ENCODE peak calls at places on chromosomes 5 and 9, in four cellular contexts. S is AG09309, M is RWPE1, P is prostate gland. L is an unnamed sample.
A peak's percentile ranks its signal among the peaks of the same experiment; 100 is the strongest.

GRCh38 chr9:85430659-85431370 is 310.9 kb downstream of the AGTPBP1 start:
- DNase-seq in S (no peak), M (no peak), P (no peak), L (no peak)

GRCh38 chr5:79573983-79574890 is 38.0 kb upstream of the TENT2 start:
- DNase-seq in S (no peak), M (no peak), P (no peak), L (no peak)

GRCh38 chr9:128729766-128730517 is 6.0 kb upstream of the ZDHHC12 start:
- DNase-seq in S (no peak), M (no peak), P (no peak), L (no peak)

GRCh38 chr9:36742264-36742663 is 169.6 kb downstream of the MELK start:
- DNase-seq in S (no peak), M (no peak), P (no peak), L (no peak)

GRCh38 chr5:168916266-168916665 is 337.1 kb upstream of the PANK3 start:
- DNase-seq in S (no peak), M (no peak), P (no peak), L (no peak)

GRCh38 chr5:103744159-103744558 is 181.6 kb upstream of the NUDT12 start:
- DNase-seq in S (peak; percentile 11), M (no peak), P (no peak), L (no peak)

GRCh38 chr5:124178050-124178449 is 568.4 kb downstream of the ZNF608 start:
- DNase-seq in S (no peak), M (no peak), P (no peak), L (no peak)

GRCh38 chr5:25568294-25568693 is 923.5 kb upstream of the CDH10 start:
- DNase-seq in S (no peak), M (no peak), P (no peak), L (no peak)

GRCh38 chr9:92663126-92663525 is 6.8 kb downstream of the IPPK start:
- DNase-seq in S (no peak), M (no peak), P (no peak), L (no peak)

GRCh38 chr5:108953940-108954339 is 206.2 kb downstream of the FER start:
- DNase-seq in S (no peak), M (no peak), P (no peak), L (no peak)

GRCh38 chr5:88694087-88694703 is 188.8 kb downstream of the MEF2C start:
- DNase-seq in S (no peak), M (no peak), P (no peak), L (peak; percentile 12)

GRCh38 chr9:118992813-118993747 is 376.2 kb downstream of the BRINP1 start:
- DNase-seq in S (no peak), M (no peak), P (no peak), L (no peak)

GRCh38 chr5:173530547-173530946 is 85.9 kb downstream of the BOD1 start:
- DNase-seq in S (no peak), M (no peak), P (no peak), L (no peak)

GRCh38 chr5:151234476-151235238 is 10.8 kb upstream of the CCDC69 start:
- DNase-seq in S (no peak), M (no peak), P (peak; percentile 50), L (peak; percentile 84)

GRCh38 chr5:110663525-110663924 is 62.9 kb downstream of the TMEM232 start:
- DNase-seq in S (no peak), M (no peak), P (no peak), L (no peak)

GRCh38 chr9:22617156-22617555 is 170.5 kb downstream of the DMRTA1 start:
- DNase-seq in S (no peak), M (no peak), P (no peak), L (no peak)

GRCh38 chr9:127926961-127927456 is 3.6 kb downstream of the PIP5KL1 start:
- DNase-seq in S (no peak), M (no peak), P (no peak), L (no peak)

DNA sequence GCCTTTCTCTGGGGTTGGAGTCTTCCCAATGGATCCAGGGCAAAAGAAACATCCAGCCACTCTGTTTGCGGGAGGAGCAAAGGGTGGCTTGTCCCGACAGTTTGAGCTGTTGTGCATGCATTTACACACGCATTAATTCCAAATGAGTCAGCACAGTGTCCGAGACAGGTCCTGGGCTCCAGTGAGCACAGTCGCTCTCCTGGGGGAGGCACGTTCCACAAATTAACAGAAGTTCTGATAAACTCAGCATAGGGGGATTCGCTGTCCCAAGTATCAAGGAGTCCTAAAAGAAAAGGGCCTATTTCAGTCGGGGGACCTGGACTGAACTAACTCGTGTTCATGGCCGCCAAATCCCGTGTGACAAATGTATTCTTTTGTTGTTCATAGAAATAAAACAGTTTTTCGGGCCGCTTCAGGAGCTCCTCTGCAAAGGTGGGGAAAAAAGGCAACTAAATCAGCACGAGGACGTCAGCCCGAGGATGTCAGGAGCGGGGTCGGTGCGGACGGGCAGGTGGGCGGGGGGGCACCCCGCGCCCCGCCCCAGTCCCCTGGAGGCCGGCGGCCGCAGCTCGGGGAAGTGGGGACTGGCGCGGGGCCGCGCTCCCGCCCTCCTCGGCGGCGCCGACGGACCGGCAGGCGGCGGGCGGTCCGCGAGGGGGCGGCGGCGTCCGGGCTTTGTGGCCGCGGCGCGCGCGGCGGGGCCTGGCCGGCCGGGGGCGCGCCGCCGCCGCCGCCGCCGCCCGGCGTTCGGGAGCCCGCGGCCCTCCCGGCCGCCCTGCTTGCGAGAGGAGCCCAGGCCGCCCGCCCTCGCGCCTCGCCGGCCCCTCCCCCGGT is at the start of gene MSANTD3:
- DNase-seq in S (no peak), M (peak; percentile 79), P (peak; percentile 58), L (peak; percentile 90)
- TF ChIP-seq CTCF in S (no peak), M (no peak), P (no peak), L (peak; percentile 20)

GRCh38 chr5:112183103-112183634 is 235.9 kb downstream of the EPB41L4A start:
- DNase-seq in S (no peak), M (peak; percentile 90), P (no peak), L (no peak)

GRCh38 chr5:112174959-112175594 is 244.0 kb downstream of the EPB41L4A start:
- DNase-seq in S (no peak), M (peak; percentile 69), P (peak; percentile 53), L (peak; percentile 56)

GRCh38 chr5:112179290-112179689 is 239.8 kb downstream of the EPB41L4A start:
- DNase-seq in S (no peak), M (no peak), P (no peak), L (no peak)
- TF ChIP-seq CTCF in S (no peak), M (no peak), P (no peak), L (no peak)

GRCh38 chr5:1815881-1816292 is 14.7 kb downstream of the NDUFS6 start:
- DNase-seq in S (no peak), M (no peak), P (no peak), L (no peak)
- TF ChIP-seq CTCF in S (no peak), M (no peak), P (no peak), L (no peak)

GRCh38 chr9:126449725-126450443 is 123.3 kb downstream of the MVB12B start:
- DNase-seq in S (no peak), M (no peak), P (no peak), L (no peak)

GRCh38 chr9:126450537-126451205 is 124.0 kb downstream of the MVB12B start:
- DNase-seq in S (no peak), M (no peak), P (no peak), L (no peak)

GRCh38 chr9:126448136-126448535 is 121.5 kb downstream of the MVB12B start:
- DNase-seq in S (no peak), M (no peak), P (no peak), L (no peak)

GRCh38 chr9:126451316-126451885 is 124.8 kb downstream of the MVB12B start:
- DNase-seq in S (no peak), M (no peak), P (no peak), L (no peak)

DNA sequence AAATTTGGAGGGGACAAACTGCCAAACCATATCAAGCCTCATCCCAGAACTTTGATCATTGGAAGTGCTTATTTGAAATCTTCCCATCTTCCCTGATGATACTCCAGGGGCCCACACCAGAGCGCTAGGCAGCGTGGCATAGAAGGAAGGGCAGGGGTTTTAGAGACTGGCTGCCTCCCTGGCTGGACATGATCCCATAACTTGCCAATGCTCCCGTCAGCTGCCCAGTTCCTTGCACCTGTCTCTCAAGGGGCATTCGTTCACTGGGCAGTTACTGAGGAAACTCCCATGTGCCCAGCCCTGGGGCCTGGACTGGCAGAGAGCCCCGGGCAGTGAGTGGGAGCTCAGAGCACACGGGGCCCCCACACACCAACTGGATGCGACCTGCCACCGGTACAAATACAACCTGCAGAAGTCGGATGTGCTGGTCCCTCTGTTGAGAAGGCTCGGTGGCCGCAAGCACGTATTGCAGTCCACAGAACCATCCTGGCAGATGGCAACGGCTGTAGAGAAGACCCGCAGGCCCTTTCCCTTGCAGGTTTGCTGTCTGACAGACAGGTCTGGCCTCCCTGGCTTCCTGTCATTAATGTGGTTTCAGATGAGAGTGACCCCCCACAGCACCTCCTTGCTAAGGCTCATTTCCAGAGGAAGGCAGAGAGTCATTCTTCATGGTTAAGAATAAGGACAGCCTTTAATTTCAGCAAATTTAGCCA is 122.4 kb downstream of the MVB12B start:
- DNase-seq in S (no peak), M (no peak), P (no peak), L (no peak)
- TF ChIP-seq CTCF in S (no peak), M (no peak), P (no peak), L (no peak)

DNA sequence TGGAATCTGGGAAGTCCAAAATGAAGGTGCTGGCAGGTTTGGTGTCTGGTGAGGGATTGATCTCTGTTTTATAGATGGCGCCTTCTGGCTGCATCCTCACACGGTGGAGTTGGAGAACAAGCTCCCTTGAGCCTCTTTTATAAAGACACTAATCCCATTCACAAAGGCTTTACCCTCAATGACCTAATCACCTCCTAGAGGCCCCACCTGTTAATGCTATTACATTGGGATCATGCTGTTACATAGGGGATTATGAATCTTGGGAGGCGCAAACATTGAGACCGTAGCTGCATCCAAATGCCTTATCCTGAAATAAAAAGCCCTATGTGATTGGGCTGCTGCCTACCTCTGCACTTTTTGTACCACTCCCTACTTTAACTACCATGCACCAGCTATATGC is 197.1 kb upstream of the HMHB1 start:
- DNase-seq in S (no peak), M (no peak), P (no peak), L (no peak)
- TF ChIP-seq CTCF in S (no peak), M (no peak), P (no peak), L (no peak)

GRCh38 chr5:50325237-50325832 is 115.8 kb downstream of the EMB start:
- DNase-seq in S (no peak), M (no peak), P (no peak), L (peak; percentile 8)
- TF ChIP-seq CTCF in S (peak; percentile 53), M (peak; percentile 83), P (peak; percentile 31), L (peak; percentile 45)

GRCh38 chr5:122999947-123000563 is 36.5 kb downstream of the PPIC start:
- DNase-seq in S (no peak), M (peak; percentile 32), P (no peak), L (peak; percentile 81)
- TF ChIP-seq CTCF in S (no peak), M (no peak), P (no peak), L (peak; percentile 63)

DNA sequence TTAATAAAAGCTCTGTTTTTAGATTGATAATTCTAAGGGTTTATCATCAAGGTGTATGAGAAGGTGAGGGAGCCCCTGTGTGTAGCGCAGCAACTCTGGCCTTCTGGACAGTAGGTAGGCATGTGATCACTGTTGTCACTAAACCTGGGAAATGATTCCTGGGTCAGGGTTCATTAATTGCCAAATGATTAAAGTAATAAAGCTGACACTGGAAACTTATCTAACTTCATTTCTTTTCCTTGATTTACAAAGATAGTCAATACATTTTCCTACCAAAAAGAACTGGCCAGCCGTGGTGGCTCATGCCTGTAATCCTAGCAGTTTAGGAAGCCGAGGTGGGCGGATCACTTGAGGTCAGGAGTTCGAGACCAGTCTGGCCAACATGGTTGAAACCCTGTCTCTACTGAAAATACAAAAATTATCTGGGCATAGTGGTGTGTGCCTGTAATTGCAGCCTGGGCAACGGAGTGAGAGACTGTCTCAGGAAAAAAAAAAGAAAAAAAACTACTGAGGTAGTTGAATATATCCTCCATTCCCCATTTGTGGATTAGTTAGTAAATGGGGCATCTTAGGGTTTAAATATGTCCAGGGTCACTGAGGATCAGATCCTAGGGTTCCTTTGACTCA is 2.4 kb downstream of the EHMT1 start:
- DNase-seq in S (no peak), M (no peak), P (no peak), L (no peak)
- TF ChIP-seq CTCF in S (peak; percentile 23), M (no peak), P (no peak), L (no peak)